ENCODE peak calls at places on chromosomes 16 and 17, in four cellular contexts. U, W, F and N are unnamed samples.

GRCh38 chr16:66254751-66255150 is 111.7 kb upstream of the CDH5 start:
- DNase-seq in W (no peak), F (no peak), U (peak; percentile 56), N (no peak)

GRCh38 chr17:45745843-45746494 is 38.2 kb upstream of the CRHR1 start:
- DNase-seq in W (no peak), F (peak; percentile 46), U (no peak), N (no peak)

GRCh38 chr17:40557531-40558299 is 7.6 kb downstream of the CCR7 start:
- DNase-seq in F (peak; percentile 56), U (no peak), W (no peak), N (no peak)

GRCh38 chr16:77540656-77541055 is 105.8 kb upstream of the ADAMTS18 start:
- DNase-seq in F (no peak), W (no peak), U (no peak), N (no peak)

GRCh38 chr16:63447121-63447520 is 1410.9 kb upstream of the CDH8 start:
- DNase-seq in W (no peak), U (no peak), F (no peak), N (no peak)

GRCh38 chr17:13879961-13880466 is 189.3 kb upstream of the COX10 start:
- DNase-seq in W (no peak), U (no peak), F (no peak), N (no peak)

GRCh38 chr16:22077700-22078313 is 14.5 kb upstream of the VWA3A start:
- DNase-seq in W (peak; percentile 50), U (peak; percentile 60), F (no peak), N (peak; percentile 78)

GRCh38 chr17:69122065-69122464 is 19.6 kb downstream of the ABCA6 start:
- DNase-seq in F (no peak), W (no peak), U (no peak), N (no peak)

GRCh38 chr17:78101542-78101941 is 27.0 kb downstream of the TMC6 start:
- DNase-seq in U (no peak), W (no peak), F (no peak), N (no peak)

GRCh38 chr17:74408262-74408661 is 23.6 kb upstream of the GPRC5C start:
- DNase-seq in F (no peak), W (no peak), U (no peak), N (no peak)

GRCh38 chr16:86044241-86044671 is 145.3 kb downstream of the IRF8 start:
- DNase-seq in F (no peak), W (no peak), U (peak; percentile 64), N (no peak)

DNA sequence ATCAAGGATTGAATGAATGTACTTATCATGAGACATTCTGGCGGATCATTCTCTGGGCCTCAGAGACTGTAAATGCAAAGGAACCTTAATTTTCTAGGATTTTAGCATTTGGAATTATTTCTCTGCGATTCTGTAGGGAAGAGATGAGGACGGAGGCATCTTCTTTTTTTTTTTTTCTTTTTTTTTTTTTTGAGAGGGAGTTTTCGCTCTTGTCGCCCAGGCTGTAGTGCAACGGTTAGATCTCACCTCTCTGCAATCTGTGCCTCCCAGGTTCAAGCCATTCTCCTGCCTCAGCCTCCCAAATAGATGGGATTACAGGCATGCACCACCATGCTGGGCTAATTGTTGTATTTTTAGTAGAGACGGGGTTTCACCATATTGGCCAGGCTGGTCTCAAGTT is 2.1 kb downstream of the ITGAL start:
- DNase-seq in F (no peak), U (no peak), W (no peak), N (no peak)
- H3K4me3 ChIP-seq in F (no peak overlapping the region), U (no peak overlapping the region), W (no peak overlapping the region), N (no peak overlapping the region)

DNA sequence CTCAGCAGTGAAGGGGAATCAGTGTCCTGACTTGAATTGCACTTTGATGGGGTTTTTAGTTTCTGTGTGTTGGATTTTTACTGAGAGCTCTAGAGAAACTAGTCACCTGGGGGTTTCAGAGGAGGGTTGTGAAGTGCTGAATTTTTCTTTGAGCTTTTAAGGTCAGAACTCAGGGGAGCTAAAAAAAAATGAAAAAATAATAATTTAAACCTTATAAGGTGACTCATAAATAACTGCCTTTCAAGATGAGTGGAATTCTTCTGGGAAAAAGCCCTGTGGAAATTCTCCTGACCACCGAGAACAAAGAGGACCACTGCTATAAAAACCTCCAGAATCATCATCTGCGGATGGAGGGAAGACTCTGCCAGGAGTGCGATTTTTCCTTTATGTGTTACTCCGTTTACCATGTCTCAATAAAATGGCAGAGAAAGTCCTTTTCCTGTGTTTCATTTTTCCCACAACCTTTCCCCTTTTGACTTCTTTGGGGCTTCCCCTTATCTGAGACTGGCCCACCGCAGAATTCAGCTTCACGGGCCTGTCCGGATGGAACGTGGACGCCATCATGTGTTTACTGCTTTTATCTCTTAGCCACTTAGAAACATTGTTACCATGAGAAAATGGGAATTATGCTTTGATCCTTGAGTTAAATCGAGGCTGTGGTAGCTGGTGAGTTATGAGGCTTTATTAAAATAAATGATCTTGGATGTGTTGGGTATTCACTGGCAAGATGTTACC is 39.7 kb downstream of the RPTOR start:
- DNase-seq in F (no peak), U (peak; percentile 26), W (no peak), N (peak; percentile 54)
- TF ChIP-seq POLR2A in F (no peak), U (no peak), W (no peak), N (no peak)

DNA sequence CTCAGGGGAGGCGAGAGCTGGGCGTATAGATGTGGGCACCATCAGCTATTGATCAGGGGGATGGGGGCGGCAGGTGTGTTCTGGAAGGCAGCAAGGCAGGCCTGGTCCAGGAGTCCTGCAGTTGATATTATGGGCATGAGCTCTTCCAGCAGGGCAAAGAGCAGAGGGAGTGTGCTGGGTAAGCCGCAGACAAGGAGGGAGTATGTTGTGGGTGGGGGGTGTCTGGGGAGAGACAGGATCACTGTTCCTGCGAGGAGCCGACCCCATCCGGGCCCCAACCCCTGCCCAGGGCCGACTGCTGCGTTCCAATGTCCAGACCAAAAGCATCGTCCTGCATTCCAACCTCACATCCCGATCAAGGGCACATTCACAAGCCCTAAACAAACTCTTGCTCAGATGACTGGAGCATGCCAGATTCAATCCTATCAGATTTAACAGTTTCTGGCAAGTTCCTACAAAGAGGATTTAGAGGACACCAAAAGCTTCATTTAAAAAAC is 9.2 kb downstream of the MXRA7 start:
- DNase-seq in F (no peak), W (no peak), U (no peak), N (no peak)
- H3K4me3 ChIP-seq in F (no peak overlapping the region), W (no peak overlapping the region), U (no peak overlapping the region), N (no peak overlapping the region)

GRCh38 chr17:3958200-3958599 is 6.0 kb downstream of the ATP2A3 start:
- DNase-seq in U (no peak), F (no peak), W (no peak), N (no peak)
- TF ChIP-seq POLR2A in U (no peak), F (no peak), W (no peak), N (no peak)

GRCh38 chr16:20678242-20678641 is 19.2 kb downstream of the ACSM1 start:
- DNase-seq in W (no peak), F (no peak), U (no peak), N (no peak)

GRCh38 chr16:20674684-20675487 is 22.6 kb downstream of the ACSM1 start:
- DNase-seq in U (no peak), F (no peak), W (no peak), N (peak; percentile 32)

GRCh38 chr16:20675488-20676267 is 21.8 kb downstream of the ACSM1 start:
- DNase-seq in W (peak; percentile 76), U (no peak), F (no peak), N (peak; percentile 84)

GRCh38 chr16:20676867-20677266 is 20.6 kb downstream of the ACSM1 start:
- DNase-seq in W (no peak), U (no peak), F (no peak), N (no peak)

DNA sequence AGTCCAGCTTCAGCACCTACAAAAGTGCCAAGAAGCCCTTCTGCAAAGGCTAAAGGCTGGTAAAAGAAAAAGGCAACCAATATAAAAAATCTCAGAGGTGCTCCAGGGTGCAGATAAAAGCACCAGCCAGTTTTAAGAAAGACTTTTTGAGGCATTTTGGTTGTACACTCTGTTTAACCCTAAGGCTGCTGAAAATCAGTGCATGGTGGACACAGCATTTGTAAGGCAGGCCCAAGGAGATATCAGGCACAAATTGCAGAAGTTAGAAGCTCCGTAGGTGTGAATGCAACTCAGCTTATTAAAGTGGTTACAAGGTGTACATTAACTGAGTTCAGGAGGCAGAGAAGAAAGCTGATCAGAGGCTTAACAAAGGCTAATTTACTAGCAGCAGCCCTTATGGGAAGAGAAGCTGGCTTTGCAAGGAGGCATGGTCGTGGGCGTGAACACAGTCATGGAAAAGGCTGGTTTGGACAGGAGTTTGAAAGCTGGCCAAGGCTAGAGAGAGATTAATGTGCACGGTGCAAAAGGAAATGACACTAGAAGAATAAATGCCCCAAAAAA is 21.1 kb downstream of the ACSM1 start:
- DNase-seq in F (no peak), W (peak; percentile 59), U (no peak), N (peak; percentile 39)
- H3K4me3 ChIP-seq in F (peak overlapping the region; percentile 46), W (peak overlapping the region; percentile 35), U (no peak overlapping the region), N (peak overlapping the region; percentile 54)

GRCh38 chr17:51012538-51012937 is 108.1 kb downstream of the SPAG9 start:
- DNase-seq in F (no peak), W (no peak), U (no peak), N (no peak)

GRCh38 chr17:51000835-51001638 is 119.6 kb downstream of the SPAG9 start:
- DNase-seq in F (no peak), U (peak; percentile 78), W (peak; percentile 20), N (no peak)

GRCh38 chr17:51004249-51004648 is 116.4 kb downstream of the SPAG9 start:
- DNase-seq in F (no peak), U (no peak), W (no peak), N (no peak)

GRCh38 chr17:51005768-51006167 is 114.9 kb downstream of the SPAG9 start:
- DNase-seq in U (no peak), F (no peak), W (no peak), N (no peak)

DNA sequence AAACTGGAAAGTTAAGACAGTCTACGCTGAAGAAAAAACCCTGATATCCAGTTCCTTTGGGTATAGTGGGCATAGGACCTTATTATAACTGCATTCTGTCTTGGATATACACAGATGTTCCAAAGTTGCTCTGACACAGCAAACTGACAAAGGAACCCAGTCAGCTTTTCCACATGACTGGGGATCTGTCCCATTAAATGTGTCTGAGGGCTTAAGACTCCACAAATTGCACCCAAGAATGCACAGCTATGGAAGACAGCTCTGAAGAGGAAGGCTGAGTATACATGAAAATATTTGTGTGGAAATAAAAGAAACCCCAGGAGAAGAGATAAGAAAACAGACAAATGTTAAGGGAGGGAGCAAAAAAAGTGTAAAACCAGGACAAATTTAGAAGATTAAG is 114.1 kb downstream of the SPAG9 start:
- DNase-seq in F (no peak), W (no peak), U (peak; percentile 14), N (no peak)
- TF ChIP-seq POLR2A in F (no peak), W (no peak), U (no peak), N (no peak)

GRCh38 chr17:53722407-53722806 is 100.3 kb upstream of the KIF2B start:
- DNase-seq in W (no peak), U (peak; percentile 98), F (no peak), N (no peak)

GRCh38 chr17:53721101-53721500 is 101.6 kb upstream of the KIF2B start:
- DNase-seq in F (no peak), W (no peak), U (peak; percentile 16), N (no peak)

GRCh38 chr17:53724726-53725125 is 98.0 kb upstream of the KIF2B start:
- DNase-seq in W (no peak), U (no peak), F (no peak), N (no peak)

DNA sequence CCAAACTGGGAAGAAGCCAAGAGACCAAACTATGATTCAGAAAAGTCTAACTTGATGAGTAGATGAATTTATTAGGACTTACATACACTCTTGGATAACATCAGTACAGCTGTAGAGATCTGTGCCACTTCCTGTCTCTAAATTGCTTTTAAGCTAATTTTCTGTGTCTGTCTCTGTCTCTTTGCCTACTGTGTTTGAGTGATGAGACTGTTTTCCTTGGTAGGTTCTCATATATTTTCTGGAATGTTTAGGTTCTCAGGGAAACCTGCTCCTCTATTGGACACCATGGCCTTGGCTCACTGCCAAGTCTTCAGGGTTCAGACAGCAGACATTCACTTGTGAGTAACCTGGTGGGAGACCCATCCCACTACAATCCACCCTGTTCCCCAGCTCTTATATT is 103.5 kb upstream of the KIF2B start:
- DNase-seq in U (no peak), W (no peak), F (no peak), N (no peak)
- H3K4me3 ChIP-seq in U (no peak overlapping the region), W (no peak overlapping the region), F (no peak overlapping the region), N (no peak overlapping the region)